ENCODE peak calls at places on chromosome X, in eight cellular contexts. One of them, this sample, is unnamed.

GRCh38 chrX:57282568-57282967 is 3.9 kb upstream of the FAAH2 start:
- DNase-seq in psoas muscle: no peak
- DNase-seq in lower leg skin: no peak
- DNase-seq in fibroblast of pulmonary artery: no peak
- DNase-seq in AG09319: no peak
- DNase-seq in H9: no peak
- DNase-seq in Calu3: no peak
- DNase-seq in fibroblast of lung: no peak
- DNase-seq in this sample: no peak

GRCh38 chrX:133215747-133216146 is 2.4 kb downstream of the TFDP3 start:
- DNase-seq in fibroblast of lung: peak; percentile 14
- DNase-seq in Calu3: peak; percentile 39
- DNase-seq in AG09319: no peak
- DNase-seq in fibroblast of pulmonary artery: no peak
- DNase-seq in H9: no peak
- DNase-seq in psoas muscle: no peak
- DNase-seq in lower leg skin: no peak
- DNase-seq in this sample: no peak

GRCh38 chrX:94058728-94059382 is 384.8 kb downstream of the FAM133A start:
- DNase-seq in AG09319: no peak
- DNase-seq in H9: peak; percentile 46
- DNase-seq in fibroblast of pulmonary artery: peak; percentile 0
- DNase-seq in psoas muscle: no peak
- DNase-seq in lower leg skin: no peak
- DNase-seq in fibroblast of lung: no peak
- DNase-seq in Calu3: peak; percentile 1
- DNase-seq in this sample: no peak

GRCh38 chrX:19823031-19823430 is 64.4 kb downstream of the SH3KBP1 start:
- DNase-seq in fibroblast of lung: no peak
- DNase-seq in fibroblast of pulmonary artery: no peak
- DNase-seq in H9: no peak
- DNase-seq in Calu3: no peak
- DNase-seq in AG09319: no peak
- DNase-seq in lower leg skin: no peak
- DNase-seq in psoas muscle: no peak
- DNase-seq in this sample: no peak

GRCh38 chrX:44314259-44314734 is 29.2 kb downstream of the EFHC2 start:
- DNase-seq in lower leg skin: no peak
- DNase-seq in fibroblast of lung: peak; percentile 65
- DNase-seq in H9: no peak
- DNase-seq in AG09319: no peak
- DNase-seq in fibroblast of pulmonary artery: peak; percentile 76
- DNase-seq in Calu3: peak; percentile 50
- DNase-seq in psoas muscle: no peak
- DNase-seq in this sample: no peak

GRCh38 chrX:68841251-68842049 is 12.6 kb downstream of the EFNB1 start:
- DNase-seq in fibroblast of pulmonary artery: no peak
- DNase-seq in H9: no peak
- DNase-seq in fibroblast of lung: no peak
- DNase-seq in AG09319: no peak
- DNase-seq in psoas muscle: no peak
- DNase-seq in lower leg skin: no peak
- DNase-seq in Calu3: peak; percentile 49
- DNase-seq in this sample: no peak

GRCh38 chrX:102958794-102959193 is 21.7 kb downstream of the RAB40AL start:
- DNase-seq in psoas muscle: no peak
- DNase-seq in fibroblast of pulmonary artery: no peak
- DNase-seq in Calu3: no peak
- DNase-seq in AG09319: no peak
- DNase-seq in fibroblast of lung: peak; percentile 13
- DNase-seq in H9: no peak
- DNase-seq in lower leg skin: no peak
- DNase-seq in this sample: no peak

GRCh38 chrX:140141444-140142029 is 176.2 kb upstream of the CXorf66 start:
- DNase-seq in fibroblast of lung: no peak
- DNase-seq in AG09319: no peak
- DNase-seq in Calu3: peak; percentile 48
- DNase-seq in fibroblast of pulmonary artery: peak; percentile 32
- DNase-seq in H9: no peak
- DNase-seq in lower leg skin: no peak
- DNase-seq in psoas muscle: no peak
- DNase-seq in this sample: no peak

GRCh38 chrX:84188320-84188834 is 378 bp upstream of the RPS6KA6 start:
- DNase-seq in Calu3: peak; percentile 58
- DNase-seq in fibroblast of pulmonary artery: peak; percentile 58
- DNase-seq in AG09319: peak; percentile 25
- DNase-seq in fibroblast of lung: peak; percentile 60
- DNase-seq in H9: peak; percentile 62
- DNase-seq in psoas muscle: peak; percentile 25
- DNase-seq in lower leg skin: no peak
- DNase-seq in this sample: peak; percentile 72

GRCh38 chrX:68994883-68995255 is 166.0 kb downstream of the EFNB1 start:
- DNase-seq in fibroblast of pulmonary artery: no peak
- DNase-seq in Calu3: no peak
- DNase-seq in lower leg skin: no peak
- DNase-seq in fibroblast of lung: no peak
- DNase-seq in AG09319: no peak
- DNase-seq in H9: no peak
- DNase-seq in psoas muscle: no peak
- DNase-seq in this sample: no peak

GRCh38 chrX:358651-359143 is 28.0 kb downstream of the PPP2R3B start:
- DNase-seq in psoas muscle: no peak
- DNase-seq in Calu3: no peak
- DNase-seq in lower leg skin: no peak
- DNase-seq in H9: no peak
- DNase-seq in AG09319: no peak
- DNase-seq in fibroblast of pulmonary artery: no peak
- DNase-seq in fibroblast of lung: no peak
- DNase-seq in this sample: no peak

GRCh38 chrX:141662781-141663180 is 35.8 kb downstream of the SPANXD start:
- DNase-seq in lower leg skin: no peak
- DNase-seq in psoas muscle: no peak
- DNase-seq in H9: no peak
- DNase-seq in AG09319: no peak
- DNase-seq in fibroblast of pulmonary artery: peak; percentile 55
- DNase-seq in fibroblast of lung: peak; percentile 8
- DNase-seq in Calu3: no peak
- DNase-seq in this sample: no peak

GRCh38 chrX:75365243-75365975 is 91.5 kb downstream of the UPRT start:
- DNase-seq in Calu3: no peak
- DNase-seq in lower leg skin: no peak
- DNase-seq in psoas muscle: no peak
- DNase-seq in H9: no peak
- DNase-seq in AG09319: no peak
- DNase-seq in fibroblast of pulmonary artery: no peak
- DNase-seq in fibroblast of lung: peak; percentile 35
- DNase-seq in this sample: no peak

GRCh38 chrX:18426004-18426320 is 554 bp downstream of the CDKL5 start:
- DNase-seq in fibroblast of lung: no peak
- DNase-seq in Calu3: no peak
- DNase-seq in fibroblast of pulmonary artery: no peak
- DNase-seq in H9: no peak
- DNase-seq in lower leg skin: no peak
- DNase-seq in AG09319: no peak
- DNase-seq in psoas muscle: peak; percentile 13
- DNase-seq in this sample: no peak

GRCh38 chrX:69077895-69078455 is 87.3 kb downstream of the PJA1 start:
- DNase-seq in lower leg skin: no peak
- DNase-seq in Calu3: no peak
- DNase-seq in AG09319: no peak
- DNase-seq in psoas muscle: no peak
- DNase-seq in H9: no peak
- DNase-seq in fibroblast of lung: no peak
- DNase-seq in fibroblast of pulmonary artery: no peak
- DNase-seq in this sample: no peak

DNA sequence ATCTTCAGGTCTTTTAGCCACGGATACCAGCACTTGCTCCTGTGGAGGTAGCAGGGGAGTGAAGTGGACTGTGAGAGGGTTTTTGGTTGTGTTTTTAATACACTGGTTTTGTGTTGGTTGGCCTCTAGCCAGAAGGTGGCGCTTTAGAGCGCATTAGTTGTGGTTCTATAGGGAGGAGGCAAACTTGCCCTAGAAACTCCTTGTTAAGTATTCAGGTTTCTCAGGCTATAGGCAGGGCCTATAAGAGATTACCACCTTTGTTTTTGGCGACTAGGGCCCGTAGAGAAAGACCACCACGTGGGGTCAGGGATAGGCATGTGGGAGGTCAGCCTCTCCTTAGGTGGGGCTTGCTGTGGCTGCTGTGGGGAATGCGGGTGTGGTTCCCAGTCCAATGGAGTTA is 221.6 kb upstream of the SPANXN4 start:
- DNase-seq in AG09319: no peak
- DNase-seq in H9: peak; percentile 47
- DNase-seq in psoas muscle: no peak
- DNase-seq in fibroblast of lung: no peak
- DNase-seq in fibroblast of pulmonary artery: no peak
- DNase-seq in lower leg skin: no peak
- DNase-seq in Calu3: no peak
- DNase-seq in this sample: no peak
- TF ChIP-seq CTCF in AG09319: no peak
- TF ChIP-seq CTCF in H9: peak; percentile 62
- TF ChIP-seq CTCF in psoas muscle: no peak
- TF ChIP-seq CTCF in fibroblast of lung: no peak
- TF ChIP-seq CTCF in fibroblast of pulmonary artery: no peak
- TF ChIP-seq CTCF in lower leg skin: no peak
- TF ChIP-seq CTCF in Calu3: no peak
- TF ChIP-seq CTCF in this sample: no peak

GRCh38 chrX:123254457-123254856 is 70.4 kb downstream of the GRIA3 start:
- DNase-seq in fibroblast of lung: no peak
- DNase-seq in AG09319: no peak
- DNase-seq in lower leg skin: no peak
- DNase-seq in fibroblast of pulmonary artery: no peak
- DNase-seq in psoas muscle: no peak
- DNase-seq in Calu3: no peak
- DNase-seq in H9: no peak
- DNase-seq in this sample: no peak

GRCh38 chrX:123256378-123256777 is 72.3 kb downstream of the GRIA3 start:
- DNase-seq in fibroblast of lung: no peak
- DNase-seq in fibroblast of pulmonary artery: no peak
- DNase-seq in psoas muscle: no peak
- DNase-seq in H9: no peak
- DNase-seq in Calu3: no peak
- DNase-seq in AG09319: no peak
- DNase-seq in lower leg skin: no peak
- DNase-seq in this sample: no peak
- TF ChIP-seq CTCF in fibroblast of lung: no peak
- TF ChIP-seq CTCF in fibroblast of pulmonary artery: no peak
- TF ChIP-seq CTCF in psoas muscle: no peak
- TF ChIP-seq CTCF in H9: no peak
- TF ChIP-seq CTCF in Calu3: no peak
- TF ChIP-seq CTCF in AG09319: no peak
- TF ChIP-seq CTCF in lower leg skin: no peak
- TF ChIP-seq CTCF in this sample: no peak

DNA sequence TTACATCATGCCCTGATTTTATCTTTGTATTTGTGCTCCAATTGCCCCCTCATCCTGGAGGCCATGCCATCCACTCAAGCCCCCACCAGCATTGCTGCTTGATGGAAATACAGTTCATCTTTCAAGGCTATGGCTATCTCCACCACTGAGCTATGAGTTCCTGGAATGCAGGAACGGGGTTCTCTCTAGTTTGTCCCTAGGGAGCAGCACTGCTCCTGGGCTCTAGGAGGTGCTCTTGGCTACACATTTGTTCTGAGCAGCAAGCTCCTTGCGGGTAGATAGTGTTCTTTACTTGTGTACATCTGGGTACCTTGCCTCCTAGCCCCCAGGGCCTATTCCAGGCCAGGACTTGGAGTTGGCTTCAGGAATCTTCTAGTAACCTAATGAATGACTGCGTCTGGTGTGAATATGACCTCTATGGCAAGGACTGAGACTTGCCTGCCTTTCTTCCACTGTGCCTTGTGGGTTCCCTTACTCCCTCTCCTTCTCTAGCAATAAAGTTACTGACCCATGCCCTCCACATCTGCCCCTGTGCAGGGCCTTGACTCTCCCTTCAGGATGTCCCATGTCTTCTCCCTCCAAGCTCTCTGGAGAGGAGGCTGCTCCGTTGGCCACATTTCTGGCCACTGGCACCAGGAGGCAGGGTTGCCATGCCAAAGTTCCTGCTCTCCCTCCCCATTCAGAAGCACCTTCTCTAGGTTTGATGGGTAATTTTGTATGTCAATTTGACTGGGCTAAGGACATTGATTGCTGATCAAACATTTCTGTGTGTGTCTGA is 7.6 kb downstream of the CITED1 start:
- DNase-seq in fibroblast of lung: peak; percentile 19
- DNase-seq in lower leg skin: no peak
- DNase-seq in psoas muscle: no peak
- DNase-seq in H9: peak; percentile 53
- DNase-seq in AG09319: no peak
- DNase-seq in fibroblast of pulmonary artery: peak; percentile 42
- DNase-seq in Calu3: no peak
- DNase-seq in this sample: no peak
- TF ChIP-seq CTCF in fibroblast of lung: peak; percentile 28
- TF ChIP-seq CTCF in lower leg skin: no peak
- TF ChIP-seq CTCF in psoas muscle: no peak
- TF ChIP-seq CTCF in H9: peak; percentile 69
- TF ChIP-seq CTCF in AG09319: no peak
- TF ChIP-seq CTCF in fibroblast of pulmonary artery: peak; percentile 30
- TF ChIP-seq CTCF in Calu3: no peak
- TF ChIP-seq CTCF in this sample: no peak

GRCh38 chrX:42975906-42976305 is 197.9 kb upstream of the PPP1R2C start:
- DNase-seq in fibroblast of lung: no peak
- DNase-seq in psoas muscle: no peak
- DNase-seq in lower leg skin: no peak
- DNase-seq in Calu3: no peak
- DNase-seq in AG09319: no peak
- DNase-seq in H9: no peak
- DNase-seq in fibroblast of pulmonary artery: no peak
- DNase-seq in this sample: no peak

GRCh38 chrX:42973321-42973720 is 195.4 kb upstream of the PPP1R2C start:
- DNase-seq in fibroblast of lung: no peak
- DNase-seq in AG09319: no peak
- DNase-seq in Calu3: no peak
- DNase-seq in psoas muscle: no peak
- DNase-seq in lower leg skin: no peak
- DNase-seq in fibroblast of pulmonary artery: no peak
- DNase-seq in H9: no peak
- DNase-seq in this sample: no peak

GRCh38 chrX:42978655-42979379 is 200.9 kb upstream of the PPP1R2C start:
- DNase-seq in AG09319: no peak
- DNase-seq in H9: no peak
- DNase-seq in fibroblast of pulmonary artery: no peak
- DNase-seq in Calu3: no peak
- DNase-seq in psoas muscle: no peak
- DNase-seq in lower leg skin: no peak
- DNase-seq in fibroblast of lung: peak; percentile 33
- DNase-seq in this sample: no peak

DNA sequence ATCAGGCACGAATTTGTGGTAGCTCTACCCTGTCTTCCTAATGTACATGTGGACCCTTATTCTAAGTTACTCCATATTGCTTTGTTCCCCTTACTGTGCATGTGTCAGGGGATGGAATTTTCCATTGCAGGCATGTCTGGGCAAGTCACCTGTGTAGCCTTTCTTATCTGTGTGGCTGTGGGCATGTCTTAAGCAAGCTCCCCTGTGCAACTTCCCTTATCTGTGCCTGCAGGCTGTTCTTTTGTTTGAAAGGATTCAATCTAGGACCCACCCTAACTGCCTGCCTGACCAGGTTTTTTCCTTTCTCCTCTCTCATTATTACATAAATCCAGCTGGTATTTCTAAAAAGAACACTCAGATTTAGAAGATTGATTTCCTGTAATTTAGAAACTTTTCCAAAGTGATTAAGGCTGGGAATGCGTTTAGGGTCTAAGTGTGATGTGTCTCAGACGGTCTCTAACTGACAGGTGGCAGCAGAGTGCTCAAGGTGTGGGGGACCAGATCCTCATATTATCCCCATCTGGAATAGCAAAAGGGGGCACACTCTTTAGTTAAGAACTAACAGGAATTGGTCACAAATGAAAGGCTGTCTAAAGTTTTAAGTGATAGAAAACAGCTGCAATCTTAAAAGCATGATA is 198.9 kb upstream of the PPP1R2C start:
- DNase-seq in H9: no peak
- DNase-seq in fibroblast of pulmonary artery: no peak
- DNase-seq in psoas muscle: no peak
- DNase-seq in Calu3: peak; percentile 2
- DNase-seq in AG09319: no peak
- DNase-seq in lower leg skin: no peak
- DNase-seq in fibroblast of lung: peak; percentile 11
- DNase-seq in this sample: no peak
- TF ChIP-seq CTCF in H9: peak; percentile 41
- TF ChIP-seq CTCF in fibroblast of pulmonary artery: no peak
- TF ChIP-seq CTCF in psoas muscle: no peak
- TF ChIP-seq CTCF in Calu3: no peak
- TF ChIP-seq CTCF in AG09319: no peak
- TF ChIP-seq CTCF in lower leg skin: no peak
- TF ChIP-seq CTCF in fibroblast of lung: no peak
- TF ChIP-seq CTCF in this sample: no peak